ENCODE peak calls at places on chromosomes 4 and X, in four cellular contexts. One of them, this sample, is unnamed.

GRCh38 chr4:159334461-159334860 is 231.6 kb downstream of the RAPGEF2 start:
- DNase-seq in K562: no peak
- DNase-seq in hepatocyte: no peak
- DNase-seq in heart left ventricle: no peak
- DNase-seq in this sample: no peak

GRCh38 chr4:183738081-183738673 is 79.1 kb downstream of the TRAPPC11 start:
- DNase-seq in K562: no peak
- DNase-seq in hepatocyte: no peak
- DNase-seq in heart left ventricle: peak; percentile 44
- DNase-seq in this sample: no peak

GRCh38 chrX:17412692-17413091 is 37.7 kb downstream of the NHS start:
- DNase-seq in K562: no peak
- DNase-seq in hepatocyte: no peak
- DNase-seq in heart left ventricle: no peak
- DNase-seq in this sample: no peak

GRCh38 chr4:74378573-74378972 is 13.6 kb downstream of the EREG start:
- DNase-seq in K562: no peak
- DNase-seq in hepatocyte: no peak
- DNase-seq in heart left ventricle: no peak
- DNase-seq in this sample: no peak

GRCh38 chr4:169689681-169690080 is 68.1 kb downstream of the HPF1 start:
- DNase-seq in K562: no peak
- DNase-seq in hepatocyte: no peak
- DNase-seq in heart left ventricle: no peak
- DNase-seq in this sample: no peak

GRCh38 chr4:74474345-74475099 is 29.6 kb downstream of the AREG start:
- DNase-seq in K562: no peak
- DNase-seq in hepatocyte: no peak
- DNase-seq in heart left ventricle: no peak
- DNase-seq in this sample: no peak

GRCh38 chrX:44314259-44314734 is 29.2 kb downstream of the EFHC2 start:
- DNase-seq in K562: peak; percentile 94
- DNase-seq in hepatocyte: peak; percentile 33
- DNase-seq in heart left ventricle: peak; percentile 41
- DNase-seq in this sample: no peak

GRCh38 chr4:81504685-81505598 is 33.2 kb upstream of the RASGEF1B start:
- DNase-seq in K562: peak; percentile 4
- DNase-seq in hepatocyte: no peak
- DNase-seq in heart left ventricle: peak; percentile 59
- DNase-seq in this sample: no peak

DNA sequence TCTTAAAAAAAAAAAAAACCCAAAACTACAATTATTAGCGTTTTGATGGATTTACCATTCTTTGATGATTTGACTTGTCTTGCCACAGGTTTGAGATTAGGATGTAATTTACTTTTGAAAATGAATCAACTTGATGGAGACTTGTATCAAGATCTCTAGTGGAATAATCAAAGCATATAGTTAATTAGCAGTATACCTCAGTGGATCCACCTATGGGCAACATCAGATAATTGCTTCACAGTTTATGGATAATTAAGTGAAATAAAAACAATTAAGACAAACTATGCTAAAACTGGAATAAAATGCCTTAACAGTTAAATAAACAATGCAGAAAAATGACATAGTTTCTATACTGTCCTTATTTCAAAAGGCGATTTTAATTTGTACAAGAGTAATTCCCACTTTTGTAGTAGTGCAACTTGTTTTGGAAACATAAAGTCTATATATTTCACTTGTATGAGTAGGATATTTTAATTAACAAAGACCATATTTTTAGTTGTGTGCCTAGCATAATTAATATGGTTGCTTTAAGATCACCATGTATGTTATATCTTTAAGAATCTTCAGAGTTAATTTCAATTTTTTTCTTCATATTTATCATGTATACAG is 4.2 kb downstream of the CPEB2 start:
- DNase-seq in K562: peak; percentile 20
- DNase-seq in hepatocyte: no peak
- DNase-seq in heart left ventricle: no peak
- DNase-seq in this sample: no peak
- H3K4me3 ChIP-seq in K562: no peak overlapping the region
- H3K4me3 ChIP-seq in hepatocyte: peak overlapping the region; percentile 68
- H3K4me3 ChIP-seq in heart left ventricle: no peak overlapping the region
- H3K4me3 ChIP-seq in this sample: peak overlapping the region; percentile 99

GRCh38 chr4:2570551-2571222 is 34.2 kb downstream of the FAM193A start:
- DNase-seq in K562: no peak
- DNase-seq in hepatocyte: no peak
- DNase-seq in heart left ventricle: peak; percentile 24
- DNase-seq in this sample: no peak
- H3K27ac ChIP-seq in K562: no peak overlapping the region
- H3K27ac ChIP-seq in hepatocyte: no peak overlapping the region
- H3K27ac ChIP-seq in heart left ventricle: peak overlapping the region; percentile 80
- H3K27ac ChIP-seq in this sample: no peak overlapping the region

GRCh38 chr4:1028574-1029220 is 17.3 kb downstream of the FGFRL1 start:
- DNase-seq in K562: no peak
- DNase-seq in hepatocyte: no peak
- DNase-seq in heart left ventricle: no peak
- DNase-seq in this sample: no peak

GRCh38 chr4:1031346-1031745 is 19.9 kb downstream of the FGFRL1 start:
- DNase-seq in K562: no peak
- DNase-seq in hepatocyte: no peak
- DNase-seq in heart left ventricle: no peak
- DNase-seq in this sample: no peak

GRCh38 chr4:1029536-1029935 is 18.1 kb downstream of the FGFRL1 start:
- DNase-seq in K562: no peak
- DNase-seq in hepatocyte: no peak
- DNase-seq in heart left ventricle: no peak
- DNase-seq in this sample: no peak

GRCh38 chr4:1030559-1030958 is 19.1 kb downstream of the FGFRL1 start:
- DNase-seq in K562: no peak
- DNase-seq in hepatocyte: no peak
- DNase-seq in heart left ventricle: no peak
- DNase-seq in this sample: no peak

DNA sequence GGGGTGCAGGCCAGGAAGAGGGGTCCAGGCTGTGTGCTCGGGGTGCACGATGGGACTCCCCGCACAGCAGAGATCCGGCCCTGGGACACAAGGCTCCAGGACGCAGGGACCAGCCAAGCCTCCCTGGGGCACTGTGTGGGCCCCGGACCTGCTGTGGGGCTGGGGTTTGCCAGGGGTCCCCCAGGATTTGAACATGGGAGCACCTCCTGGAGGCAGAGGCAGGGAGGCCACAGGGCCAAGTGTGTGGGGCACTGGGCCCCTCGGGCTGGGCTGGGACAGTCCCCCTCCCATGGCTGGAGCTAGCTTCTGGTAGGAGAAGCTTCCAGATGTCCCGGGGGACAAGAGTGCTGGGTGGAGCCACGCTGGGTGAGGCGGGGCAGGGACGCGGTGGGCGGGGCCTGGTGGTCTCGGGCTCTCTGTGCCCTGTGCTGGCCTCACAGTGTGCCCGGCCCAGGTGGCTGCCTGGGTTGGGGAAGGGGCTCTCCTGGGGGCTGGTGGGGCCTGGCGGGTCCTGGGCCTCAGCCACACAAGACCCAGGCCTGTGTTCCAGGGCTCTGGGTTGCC is 18.6 kb downstream of the FGFRL1 start:
- DNase-seq in K562: no peak
- DNase-seq in hepatocyte: no peak
- DNase-seq in heart left ventricle: no peak
- DNase-seq in this sample: no peak
- H3K27me3 ChIP-seq in K562: no peaks in the 10 kb centered on the region
- H3K27me3 ChIP-seq in hepatocyte: no peaks in the 10 kb centered on the region
- H3K27me3 ChIP-seq in heart left ventricle: peaks cover 3% of the 10 kb centered on the region
- H3K27me3 ChIP-seq in this sample: no peaks in the 10 kb centered on the region

DNA sequence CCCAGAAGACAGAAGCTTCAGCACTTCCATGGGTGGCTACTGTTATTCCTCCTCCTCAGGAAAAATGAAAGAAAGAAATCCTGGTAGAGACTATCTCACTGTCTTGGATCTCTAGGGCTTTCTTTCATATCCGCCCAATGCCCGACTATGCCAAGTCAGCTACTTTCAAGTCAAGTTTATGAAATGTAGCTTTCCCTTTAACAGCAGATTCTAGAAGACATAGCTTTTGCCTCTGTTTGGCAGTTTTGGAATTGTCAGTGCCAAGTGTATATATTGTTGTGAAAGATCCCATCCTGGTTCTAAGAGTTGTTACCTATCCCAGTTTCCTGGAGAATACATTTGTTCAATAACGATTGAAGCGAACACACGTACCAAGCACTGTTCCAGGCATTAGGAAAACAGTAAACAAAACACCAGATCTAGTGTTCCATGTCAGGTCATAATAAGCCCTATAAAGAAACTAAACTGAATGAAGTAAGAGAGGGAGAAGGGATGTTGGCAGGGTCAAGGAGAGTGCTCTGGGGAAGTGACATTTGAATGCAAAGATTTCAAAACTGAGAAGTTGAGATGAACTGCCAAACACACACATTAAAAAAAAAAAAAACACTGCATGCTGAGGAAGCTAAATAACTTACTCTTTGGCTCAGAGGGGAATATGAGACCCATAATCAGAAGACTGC is 14.5 kb upstream of the ENAM start:
- DNase-seq in K562: no peak
- DNase-seq in hepatocyte: no peak
- DNase-seq in heart left ventricle: no peak
- DNase-seq in this sample: no peak
- H3K4me3 ChIP-seq in K562: no peak overlapping the region
- H3K4me3 ChIP-seq in hepatocyte: no peak overlapping the region
- H3K4me3 ChIP-seq in heart left ventricle: no peak overlapping the region
- H3K4me3 ChIP-seq in this sample: peak overlapping the region; percentile 56

GRCh38 chr4:151709071-151709470 is 51.7 kb downstream of the GATB start:
- DNase-seq in K562: no peak
- DNase-seq in hepatocyte: no peak
- DNase-seq in heart left ventricle: no peak
- DNase-seq in this sample: no peak
- H3K27ac ChIP-seq in K562: no peak overlapping the region
- H3K27ac ChIP-seq in hepatocyte: peak overlapping the region; percentile 32
- H3K27ac ChIP-seq in heart left ventricle: no peak overlapping the region
- H3K27ac ChIP-seq in this sample: no peak overlapping the region

This sample was measured in thoracic aorta.